ENCODE peak calls at places on chromosomes 7 and 10, in eight cellular contexts. L, V, J, T, F, P, N and H are unnamed samples.

GRCh38 chr10:122241836-122242235 is 29.3 kb upstream of the BTBD16 start:
- DNase-seq in J (no peak), V (no peak), L (no peak), F (no peak), P (no peak), T (no peak), N (no peak), H (no peak)

GRCh38 chr7:158029431-158029938 is 558.1 kb downstream of the PTPRN2 start:
- DNase-seq in V (no peak), N (no peak), T (no peak), L (no peak), F (no peak), P (no peak), J (no peak), H (no peak)

GRCh38 chr7:128166603-128167315 is 74.3 kb upstream of the LEP start:
- DNase-seq in T (no peak), P (peak; percentile 85), L (peak; percentile 44), V (peak; percentile 64), J (no peak), F (no peak), N (no peak), H (peak; percentile 60)

GRCh38 chr10:132544744-132545658 is 7.4 kb downstream of the INPP5A start:
- DNase-seq in F (peak; percentile 51), N (no peak), L (no peak), V (no peak), J (no peak), P (no peak), T (no peak), H (peak; percentile 33)

GRCh38 chr7:99133766-99134564 is 9.9 kb downstream of the SMURF1 start:
- DNase-seq in N (no peak), J (no peak), L (no peak), P (no peak), F (no peak), V (no peak), T (no peak), H (no peak)

GRCh38 chr10:97210576-97210975 is 24.8 kb upstream of the SLIT1 start:
- DNase-seq in T (peak; percentile 54), P (peak; percentile 86), N (peak; percentile 63), V (peak; percentile 77), F (peak; percentile 68), L (peak; percentile 73), J (peak; percentile 81), H (peak; percentile 56)

GRCh38 chr10:77832243-77832642 is 94.3 kb downstream of the DLG5 start:
- DNase-seq in T (no peak), F (no peak), P (no peak), L (no peak), V (no peak), J (no peak), N (no peak), H (no peak)

GRCh38 chr7:106866298-106867281 is 1.5 kb downstream of the PIK3CG start:
- DNase-seq in J (no peak), P (no peak), V (no peak), F (peak; percentile 64), L (no peak), T (no peak), N (peak; percentile 62), H (no peak)

GRCh38 chr10:103982639-103983038 is 15.7 kb downstream of the SLK start:
- DNase-seq in T (peak; percentile 34), V (peak; percentile 53), P (peak; percentile 32), L (no peak), N (peak; percentile 53), F (peak; percentile 14), J (no peak), H (peak; percentile 9)

GRCh38 chr10:16887565-16887964 is 70.3 kb upstream of the RSU1 start:
- DNase-seq in L (no peak), T (no peak), V (no peak), F (no peak), N (no peak), P (peak; percentile 42), J (peak; percentile 31), H (peak; percentile 58)

GRCh38 chr10:35268323-35268722 is 68.0 kb upstream of the CCNY start:
- DNase-seq in T (no peak), L (no peak), F (no peak), J (no peak), V (no peak), N (no peak), P (no peak), H (no peak)

GRCh38 chr10:62655337-62655994 is 149.1 kb upstream of the ADO start:
- DNase-seq in L (no peak), F (peak; percentile 26), P (no peak), J (no peak), N (no peak), T (no peak), V (no peak), H (no peak)

GRCh38 chr10:69837261-69837660 is 35.6 kb downstream of the COL13A1 start:
- DNase-seq in P (no peak), J (no peak), T (no peak), N (no peak), L (no peak), F (no peak), V (no peak), H (no peak)

GRCh38 chr7:68406480-68406879 is 1191.8 kb upstream of the AUTS2 start:
- DNase-seq in J (no peak), L (no peak), F (no peak), N (no peak), V (no peak), T (no peak), P (no peak), H (no peak)

GRCh38 chr10:29317423-29318021 is 28.7 kb downstream of the LYZL1 start:
- DNase-seq in T (no peak), P (no peak), F (no peak), J (no peak), V (no peak), N (no peak), L (no peak), H (no peak)

GRCh38 chr10:130809761-130810515 is 501.6 kb downstream of the TCERG1L start:
- DNase-seq in T (no peak), N (no peak), F (no peak), J (no peak), V (no peak), L (no peak), P (no peak), H (no peak)

GRCh38 chr10:59463909-59464308 is 101.6 kb upstream of the FAM13C start:
- DNase-seq in V (no peak), N (no peak), P (no peak), J (no peak), F (no peak), L (no peak), T (no peak), H (no peak)

GRCh38 chr10:14032406-14032998 is 298.2 kb downstream of the FRMD4A start:
- DNase-seq in P (peak; percentile 45), F (peak; percentile 5), V (peak; percentile 74), T (peak; percentile 2), N (no peak), L (peak; percentile 28), J (no peak), H (peak; percentile 17)

GRCh38 chr10:47186941-47187340 is 113.1 kb upstream of the GDF10 start:
- DNase-seq in N (no peak), P (no peak), J (no peak), L (no peak), F (no peak), V (no peak), T (no peak), H (no peak)

GRCh38 chr7:41696323-41696916 is 6.5 kb downstream of the INHBA start:
- DNase-seq in F (peak; percentile 46), L (peak; percentile 91), J (peak; percentile 88), T (peak; percentile 39), V (peak; percentile 90), N (peak; percentile 34), P (peak; percentile 79), H (peak; percentile 89)

GRCh38 chr10:102657984-102658724 is 13.9 kb downstream of the TRIM8 start:
- DNase-seq in P (no peak), L (no peak), T (no peak), N (peak; percentile 1), F (no peak), J (peak; percentile 15), V (no peak), H (no peak)

GRCh38 chr7:111753968-111754367 is 191.7 kb upstream of the IMMP2L start:
- DNase-seq in L (no peak), P (no peak), N (no peak), J (no peak), F (no peak), V (no peak), T (no peak), H (no peak)

GRCh38 chr7:142301299-142301698 is 43.4 kb upstream of the PRSS58 start:
- DNase-seq in L (no peak), V (no peak), N (no peak), P (no peak), F (peak; percentile 21), J (no peak), T (no peak), H (no peak)

GRCh38 chr10:59176241-59177030 is at the start of gene PHYHIPL:
- DNase-seq in P (peak; percentile 88), T (no peak), V (peak; percentile 73), N (no peak), J (no peak), F (no peak), L (peak; percentile 69), H (peak; percentile 23)

GRCh38 chr10:35364808-35365207 is 28.5 kb downstream of the CCNY start:
- DNase-seq in V (no peak), P (no peak), L (peak; percentile 67), J (no peak), N (no peak), T (no peak), F (no peak), H (no peak)

DNA sequence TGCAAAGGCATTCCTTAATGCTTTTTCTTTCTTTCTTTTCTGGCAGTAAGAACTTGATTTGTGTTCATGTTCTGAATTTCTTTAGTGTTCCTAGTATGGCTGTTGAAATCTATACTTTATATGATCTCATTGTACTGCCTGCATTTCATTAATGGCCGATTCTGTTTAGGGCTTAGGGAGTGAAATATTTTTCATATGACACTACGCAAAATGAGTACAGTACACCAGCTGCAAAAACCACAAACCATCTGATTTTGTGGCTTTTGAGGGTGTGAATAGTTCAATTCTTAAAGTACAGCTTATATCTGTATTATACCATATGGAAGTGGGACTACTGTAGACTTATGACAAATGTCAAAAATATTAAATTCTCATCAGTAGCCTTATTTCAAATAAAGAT is 69.1 kb upstream of the FOXP2 start:
- DNase-seq in P (no peak), T (no peak), V (no peak), J (no peak), L (no peak), N (peak; percentile 76), F (no peak), H (peak; percentile 49)
- TF ChIP-seq EZH2phosphoT487 in P (no peak), T (no peak), V (no peak), J (no peak), L (no peak), N (no peak), F (no peak), H (no peak)

GRCh38 chr10:129629911-129630310 is 162.9 kb downstream of the MGMT start:
- DNase-seq in V (no peak), J (no peak), T (no peak), L (no peak), N (no peak), F (no peak), P (no peak), H (no peak)
- H2AFZ ChIP-seq in V (no peak overlapping the region), J (no peak overlapping the region), T (no peak overlapping the region), L (no peak overlapping the region), N (no peak overlapping the region), F (no peak overlapping the region), P (no peak overlapping the region), H (no peak overlapping the region)

GRCh38 chr10:84076540-84077195 is 62.6 kb upstream of the GHITM start:
- DNase-seq in V (peak; percentile 11), T (no peak), L (peak; percentile 29), F (peak; percentile 31), N (no peak), J (no peak), P (no peak), H (peak; percentile 66)
- TF ChIP-seq EZH2phosphoT487 in V (no peak), T (no peak), L (no peak), F (no peak), N (no peak), J (no peak), P (no peak), H (no peak)

GRCh38 chr7:79822620-79823240 is 311.9 kb upstream of the GNAI1 start:
- DNase-seq in N (no peak), V (no peak), L (no peak), J (no peak), T (no peak), P (peak; percentile 4), F (no peak), H (no peak)
- H2AFZ ChIP-seq in N (no peak overlapping the region), V (no peak overlapping the region), L (no peak overlapping the region), J (no peak overlapping the region), T (peak overlapping the region; percentile 51), P (peak overlapping the region; percentile 23), F (no peak overlapping the region), H (peak overlapping the region; percentile 58)